ENCODE peak calls at places on chromosomes 12 and 14, in four cellular contexts. L is fibroblast of lung; M is cardiac muscle cell; Z is CD4-positive, CD25-positive, alpha-beta regulatory T cell. F is an unnamed sample. For H3K4me1, the result is how much of the 10 kb centered on the place peaks cover.

GRCh38 chr12:46572644-46573630 is 200.4 kb upstream of the SLC38A2 start:
- DNase-seq in L (no peak), M (no peak), Z (no peak), F (no peak)

GRCh38 chr14:88228519-88229236 is 94.4 kb downstream of the KCNK10 start:
- DNase-seq in L (no peak), M (no peak), Z (no peak), F (no peak)

GRCh38 chr12:109621271-109621671 is 47.7 kb downstream of the MVK start:
- DNase-seq in L (peak), M (peak), Z (no peak), F (no peak)

GRCh38 chr12:111437816-111438454 is 32.2 kb downstream of the SH2B3 start:
- DNase-seq in L (peak), M (peak), Z (no peak), F (no peak)

GRCh38 chr14:106185837-106186233 is 659.5 kb downstream of the TMEM121 start:
- DNase-seq in L (no peak), M (no peak), Z (peak), F (peak)

GRCh38 chr14:63962896-63963295 is 110.1 kb downstream of the SYNE2 start:
- DNase-seq in L (peak), M (no peak), Z (no peak), F (no peak)

GRCh38 chr14:32426028-32426427 is 96.9 kb downstream of the AKAP6 start:
- DNase-seq in L (no peak), M (no peak), Z (no peak), F (no peak)

GRCh38 chr12:116882742-116883141 is 1.5 kb upstream of the HRK start:
- DNase-seq in L (peak), M (peak), Z (no peak), F (no peak)

GRCh38 chr12:109740694-109741245 is 27.1 kb downstream of the FAM222A start:
- DNase-seq in L (no peak), M (no peak), Z (no peak), F (no peak)

GRCh38 chr12:104750061-104750460 is 208.0 kb downstream of the SLC41A2 start:
- DNase-seq in L (peak), M (peak), Z (no peak), F (no peak)

GRCh38 chr12:80946591-80946990 is 8.9 kb upstream of the LIN7A start:
- DNase-seq in L (peak), M (peak), Z (no peak), F (no peak)

GRCh38 chr14:67987596-67987995 is 168.0 kb downstream of the RAD51B start:
- DNase-seq in L (peak), M (peak), Z (no peak), F (no peak)

GRCh38 chr14:83379371-83379770 is 1845.7 kb upstream of the SEL1L start:
- DNase-seq in L (no peak), M (peak), Z (no peak), F (no peak)

GRCh38 chr14:34049769-34050168 is 98.9 kb upstream of the EGLN3 start:
- DNase-seq in L (no peak), M (no peak), Z (peak), F (no peak)

GRCh38 chr14:68782091-68782981 is 10.5 kb downstream of the ZFP36L1 start:
- DNase-seq in L (no peak), M (no peak), Z (peak), F (peak)

GRCh38 chr14:91009501-91010152 is 50.8 kb downstream of the RPS6KA5 start:
- DNase-seq in L (no peak), M (no peak), Z (peak), F (no peak)

GRCh38 chr12:58896278-58896677 is 24.0 kb downstream of the LRIG3 start:
- DNase-seq in L (no peak), M (no peak), Z (no peak), F (no peak)

GRCh38 chr12:111401167-111401605 is 4.5 kb upstream of the SH2B3 start:
- DNase-seq in L (no peak), M (no peak), Z (no peak), F (no peak)

GRCh38 chr12:106133136-106134087 is 5.3 kb downstream of the NUAK1 start:
- DNase-seq in L (no peak), M (no peak), Z (no peak), F (no peak)

GRCh38 chr14:75198291-75198933 is 22.0 kb upstream of the TMED10 start:
- DNase-seq in L (no peak), M (peak), Z (no peak), F (no peak)

GRCh38 chr14:53842938-53843337 is 113.7 kb downstream of the BMP4 start:
- DNase-seq in L (no peak), M (peak), Z (no peak), F (no peak)

GRCh38 chr14:96086032-96086431 is 46.9 kb downstream of the C14orf132 start:
- DNase-seq in L (peak), M (peak), Z (no peak), F (no peak)

GRCh38 chr12:96047621-96048211 is 12.3 kb upstream of the LTA4H start:
- DNase-seq in L (peak), M (peak), Z (peak), F (no peak)
- H3K4me1 ChIP-seq in L (under half), M (under half), Z (under half), F (under half)

GRCh38 chr12:96465896-96466295 is 23.5 kb upstream of the CFAP54 start:
- DNase-seq in L (no peak), M (no peak), Z (no peak), F (no peak)

GRCh38 chr12:96462571-96463280 is 26.7 kb upstream of the CFAP54 start:
- DNase-seq in L (no peak), M (no peak), Z (no peak), F (no peak)

GRCh38 chr12:96472384-96472783 is 17.0 kb upstream of the CFAP54 start:
- DNase-seq in L (peak), M (no peak), Z (no peak), F (no peak)

GRCh38 chr12:96471368-96472040 is 17.9 kb upstream of the CFAP54 start:
- DNase-seq in L (peak), M (peak), Z (no peak), F (no peak)

GRCh38 chr12:96466939-96467751 is 22.2 kb upstream of the CFAP54 start:
- DNase-seq in L (no peak), M (no peak), Z (no peak), F (no peak)
- H3K27ac ChIP-seq in L (no peak), M (no peak), Z (no peak), F (no peak)

GRCh38 chr12:123096159-123096558 is 54.7 kb downstream of the PITPNM2 start:
- DNase-seq in L (no peak), M (no peak), Z (no peak), F (no peak)

GRCh38 chr12:123095074-123095694 is 55.7 kb downstream of the PITPNM2 start:
- DNase-seq in L (no peak), M (no peak), Z (no peak), F (no peak)

GRCh38 chr12:123098780-123099179 is 52.1 kb downstream of the PITPNM2 start:
- DNase-seq in L (no peak), M (no peak), Z (no peak), F (no peak)

GRCh38 chr12:123099556-123100192 is 51.2 kb downstream of the PITPNM2 start:
- DNase-seq in L (no peak), M (no peak), Z (no peak), F (no peak)

GRCh38 chr12:123097521-123098084 is 53.3 kb downstream of the PITPNM2 start:
- DNase-seq in L (peak), M (no peak), Z (no peak), F (no peak)
- H3K4me1 ChIP-seq in L (under half), M (half or more), Z (under half), F (under half)

DNA sequence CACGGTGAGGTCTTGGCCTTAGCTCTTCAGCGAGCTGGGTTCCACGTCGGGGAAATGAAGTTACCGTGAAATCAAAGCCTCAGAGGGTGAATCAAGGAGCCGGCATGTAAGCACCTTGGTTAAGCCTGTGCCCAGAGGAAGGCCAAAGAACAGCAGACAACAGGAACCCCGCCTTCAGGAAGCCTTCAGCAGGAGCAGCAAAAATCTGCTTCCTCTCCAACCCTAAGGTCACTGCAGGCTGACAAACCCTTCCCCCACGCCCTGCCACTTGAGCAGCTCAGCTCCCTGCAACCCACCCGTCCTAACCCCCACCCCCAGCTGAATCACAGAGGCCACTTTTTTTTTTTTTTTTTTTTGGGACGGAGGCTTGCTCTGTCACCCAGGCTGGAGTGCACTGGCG is 72.9 kb upstream of the LTA4H start:
- DNase-seq in L (no peak), M (no peak), Z (peak), F (peak)
- H3K27ac ChIP-seq in L (no peak), M (no peak), Z (peak), F (no peak)

GRCh38 chr14:35349496-35349895 is 55.1 kb downstream of the NFKBIA start:
- DNase-seq in L (no peak), M (no peak), Z (no peak), F (no peak)
- H3K4me1 ChIP-seq in L (under half), M (under half), Z (under half), F (under half)

DNA sequence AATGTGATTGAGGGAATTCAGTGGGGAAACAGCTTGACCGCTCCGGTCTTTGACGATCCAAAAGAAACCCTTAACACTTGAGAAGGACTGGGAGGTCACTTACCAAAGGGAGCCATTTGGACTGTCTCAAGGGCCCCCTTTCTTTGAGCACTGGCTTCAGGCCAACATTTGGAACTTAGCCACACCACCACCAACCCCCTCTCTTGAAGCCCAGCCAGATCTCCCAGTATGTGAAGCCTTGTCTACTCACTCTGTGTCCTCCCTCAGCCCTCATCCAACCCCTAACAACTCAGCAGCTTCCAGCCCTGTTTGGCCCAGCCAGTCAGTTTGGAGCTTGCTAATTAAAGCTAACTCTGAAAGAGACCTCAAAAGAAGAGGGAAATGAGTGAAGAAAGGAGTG is 3.7 kb upstream of the BLOC1S1 start:
- DNase-seq in L (no peak), M (peak), Z (no peak), F (no peak)
- H3K27ac ChIP-seq in L (peak), M (peak), Z (no peak), F (no peak)

F was measured in CD4-positive, alpha-beta memory T cell.